ENCODE peak calls at places on chromosomes 11 and 22, in ten cellular contexts. One of them, this sample, is unnamed.

GRCh38 chr11:66363805-66364535 is 7.6 kb downstream of the SLC29A2 start:
- DNase-seq in tibial nerve: no peak
- DNase-seq in neural crest cell: peak
- DNase-seq in neural progenitor cell: peak
- DNase-seq in heart left ventricle: no peak
- DNase-seq in HFFc6: no peak
- DNase-seq in GM10248: peak
- DNase-seq in chondrocyte: peak
- DNase-seq in Calu3: peak
- DNase-seq in upper lobe of right lung: peak
- DNase-seq in this sample: no peak

GRCh38 chr11:3154001-3154599 is 11.0 kb downstream of the OSBPL5 start:
- DNase-seq in Calu3: no peak
- DNase-seq in neural crest cell: no peak
- DNase-seq in heart left ventricle: no peak
- DNase-seq in HFFc6: no peak
- DNase-seq in chondrocyte: peak
- DNase-seq in GM10248: no peak
- DNase-seq in upper lobe of right lung: peak
- DNase-seq in tibial nerve: no peak
- DNase-seq in neural progenitor cell: no peak
- DNase-seq in this sample: no peak

GRCh38 chr22:25702046-25702445 is 39.9 kb upstream of the MYO18B start:
- DNase-seq in tibial nerve: no peak
- DNase-seq in Calu3: no peak
- DNase-seq in chondrocyte: no peak
- DNase-seq in HFFc6: no peak
- DNase-seq in GM10248: peak
- DNase-seq in heart left ventricle: no peak
- DNase-seq in neural crest cell: no peak
- DNase-seq in neural progenitor cell: no peak
- DNase-seq in upper lobe of right lung: no peak
- DNase-seq in this sample: no peak

GRCh38 chr11:8038393-8038792 is 42.6 kb upstream of the TUB start:
- DNase-seq in neural crest cell: peak
- DNase-seq in GM10248: no peak
- DNase-seq in heart left ventricle: no peak
- DNase-seq in HFFc6: no peak
- DNase-seq in tibial nerve: no peak
- DNase-seq in upper lobe of right lung: no peak
- DNase-seq in Calu3: no peak
- DNase-seq in neural progenitor cell: peak
- DNase-seq in chondrocyte: peak
- DNase-seq in this sample: no peak

GRCh38 chr11:34509336-34509902 is 4.2 kb downstream of the ELF5 start:
- DNase-seq in neural crest cell: no peak
- DNase-seq in upper lobe of right lung: no peak
- DNase-seq in Calu3: no peak
- DNase-seq in GM10248: no peak
- DNase-seq in chondrocyte: no peak
- DNase-seq in tibial nerve: no peak
- DNase-seq in HFFc6: no peak
- DNase-seq in neural progenitor cell: no peak
- DNase-seq in heart left ventricle: no peak
- DNase-seq in this sample: no peak

GRCh38 chr22:31829505-31829904 is 75.7 kb downstream of the DEPDC5 start:
- DNase-seq in chondrocyte: no peak
- DNase-seq in tibial nerve: no peak
- DNase-seq in neural progenitor cell: no peak
- DNase-seq in heart left ventricle: no peak
- DNase-seq in Calu3: peak
- DNase-seq in neural crest cell: no peak
- DNase-seq in GM10248: peak
- DNase-seq in upper lobe of right lung: no peak
- DNase-seq in HFFc6: peak
- DNase-seq in this sample: peak

GRCh38 chr11:17606206-17607082 is 59.4 kb downstream of the OTOG start:
- DNase-seq in upper lobe of right lung: no peak
- DNase-seq in neural progenitor cell: no peak
- DNase-seq in heart left ventricle: no peak
- DNase-seq in chondrocyte: no peak
- DNase-seq in HFFc6: no peak
- DNase-seq in neural crest cell: no peak
- DNase-seq in GM10248: no peak
- DNase-seq in tibial nerve: no peak
- DNase-seq in Calu3: no peak
- DNase-seq in this sample: no peak

GRCh38 chr11:32092581-32093170 is 1.8 kb downstream of the RCN1 start:
- DNase-seq in upper lobe of right lung: no peak
- DNase-seq in neural progenitor cell: peak
- DNase-seq in neural crest cell: no peak
- DNase-seq in Calu3: no peak
- DNase-seq in chondrocyte: no peak
- DNase-seq in GM10248: no peak
- DNase-seq in tibial nerve: no peak
- DNase-seq in heart left ventricle: no peak
- DNase-seq in HFFc6: no peak
- DNase-seq in this sample: no peak

GRCh38 chr11:57772562-57772961 is 11.0 kb downstream of the CTNND1 start:
- DNase-seq in chondrocyte: no peak
- DNase-seq in upper lobe of right lung: no peak
- DNase-seq in Calu3: no peak
- DNase-seq in neural progenitor cell: no peak
- DNase-seq in HFFc6: no peak
- DNase-seq in neural crest cell: no peak
- DNase-seq in tibial nerve: no peak
- DNase-seq in heart left ventricle: no peak
- DNase-seq in GM10248: no peak
- DNase-seq in this sample: no peak

GRCh38 chr11:46674463-46675287 is 25.7 kb downstream of the ARHGAP1 start:
- DNase-seq in neural progenitor cell: peak
- DNase-seq in upper lobe of right lung: peak
- DNase-seq in HFFc6: no peak
- DNase-seq in tibial nerve: no peak
- DNase-seq in heart left ventricle: no peak
- DNase-seq in chondrocyte: peak
- DNase-seq in Calu3: no peak
- DNase-seq in neural crest cell: no peak
- DNase-seq in GM10248: no peak
- DNase-seq in this sample: no peak

GRCh38 chr22:20405931-20406685 is 12.2 kb downstream of the ZNF74 start:
- DNase-seq in upper lobe of right lung: peak
- DNase-seq in neural progenitor cell: no peak
- DNase-seq in neural crest cell: no peak
- DNase-seq in Calu3: no peak
- DNase-seq in heart left ventricle: no peak
- DNase-seq in HFFc6: no peak
- DNase-seq in chondrocyte: no peak
- DNase-seq in tibial nerve: no peak
- DNase-seq in GM10248: no peak
- DNase-seq in this sample: no peak

GRCh38 chr22:25027052-25027525 is 74.6 kb downstream of the KIAA1671 start:
- DNase-seq in Calu3: no peak
- DNase-seq in neural crest cell: no peak
- DNase-seq in neural progenitor cell: no peak
- DNase-seq in upper lobe of right lung: no peak
- DNase-seq in tibial nerve: no peak
- DNase-seq in heart left ventricle: no peak
- DNase-seq in GM10248: no peak
- DNase-seq in chondrocyte: no peak
- DNase-seq in HFFc6: no peak
- DNase-seq in this sample: no peak

GRCh38 chr22:19793656-19794310 is 33.2 kb downstream of the TBX1 start:
- DNase-seq in upper lobe of right lung: no peak
- DNase-seq in GM10248: no peak
- DNase-seq in Calu3: no peak
- DNase-seq in heart left ventricle: no peak
- DNase-seq in neural progenitor cell: no peak
- DNase-seq in tibial nerve: no peak
- DNase-seq in neural crest cell: no peak
- DNase-seq in chondrocyte: no peak
- DNase-seq in HFFc6: no peak
- DNase-seq in this sample: no peak

GRCh38 chr22:17120281-17120680 is 879 bp downstream of the TMEM121B start:
- DNase-seq in neural crest cell: peak
- DNase-seq in neural progenitor cell: peak
- DNase-seq in chondrocyte: no peak
- DNase-seq in tibial nerve: no peak
- DNase-seq in upper lobe of right lung: peak
- DNase-seq in Calu3: peak
- DNase-seq in heart left ventricle: peak
- DNase-seq in HFFc6: no peak
- DNase-seq in GM10248: peak
- DNase-seq in this sample: no peak

GRCh38 chr11:70568504-70569172 is 170.3 kb downstream of the CTTN start:
- DNase-seq in neural crest cell: peak
- DNase-seq in Calu3: peak
- DNase-seq in tibial nerve: peak
- DNase-seq in heart left ventricle: peak
- DNase-seq in upper lobe of right lung: peak
- DNase-seq in chondrocyte: peak
- DNase-seq in neural progenitor cell: peak
- DNase-seq in HFFc6: peak
- DNase-seq in GM10248: no peak
- DNase-seq in this sample: no peak
- TF ChIP-seq CTCF in neural crest cell: no peak
- TF ChIP-seq CTCF in Calu3: no peak
- TF ChIP-seq CTCF in tibial nerve: peak
- TF ChIP-seq CTCF in heart left ventricle: peak
- TF ChIP-seq CTCF in upper lobe of right lung: peak
- TF ChIP-seq CTCF in chondrocyte: peak
- TF ChIP-seq CTCF in neural progenitor cell: peak
- TF ChIP-seq CTCF in HFFc6: no peak
- TF ChIP-seq CTCF in GM10248: no peak
- TF ChIP-seq CTCF in this sample: peak

GRCh38 chr11:35717043-35717442 is 54.5 kb downstream of the TRIM44 start:
- DNase-seq in chondrocyte: no peak
- DNase-seq in Calu3: no peak
- DNase-seq in tibial nerve: no peak
- DNase-seq in heart left ventricle: no peak
- DNase-seq in neural progenitor cell: peak
- DNase-seq in GM10248: no peak
- DNase-seq in upper lobe of right lung: no peak
- DNase-seq in neural crest cell: no peak
- DNase-seq in HFFc6: no peak
- DNase-seq in this sample: no peak
- TF ChIP-seq CTCF in chondrocyte: peak
- TF ChIP-seq CTCF in Calu3: no peak
- TF ChIP-seq CTCF in tibial nerve: no peak
- TF ChIP-seq CTCF in heart left ventricle: no peak
- TF ChIP-seq CTCF in neural progenitor cell: peak
- TF ChIP-seq CTCF in GM10248: no peak
- TF ChIP-seq CTCF in upper lobe of right lung: no peak
- TF ChIP-seq CTCF in neural crest cell: no peak
- TF ChIP-seq CTCF in HFFc6: peak
- TF ChIP-seq CTCF in this sample: peak

GRCh38 chr11:115613986-115614625 is 109.9 kb upstream of the CADM1 start:
- DNase-seq in chondrocyte: no peak
- DNase-seq in GM10248: no peak
- DNase-seq in neural progenitor cell: no peak
- DNase-seq in HFFc6: no peak
- DNase-seq in Calu3: no peak
- DNase-seq in tibial nerve: no peak
- DNase-seq in neural crest cell: no peak
- DNase-seq in heart left ventricle: no peak
- DNase-seq in upper lobe of right lung: no peak
- DNase-seq in this sample: no peak

GRCh38 chr11:115616941-115617340 is 112.7 kb upstream of the CADM1 start:
- DNase-seq in chondrocyte: no peak
- DNase-seq in Calu3: no peak
- DNase-seq in HFFc6: no peak
- DNase-seq in neural progenitor cell: no peak
- DNase-seq in GM10248: no peak
- DNase-seq in neural crest cell: no peak
- DNase-seq in heart left ventricle: peak
- DNase-seq in tibial nerve: no peak
- DNase-seq in upper lobe of right lung: no peak
- DNase-seq in this sample: peak

GRCh38 chr11:115617767-115618166 is 113.6 kb upstream of the CADM1 start:
- DNase-seq in chondrocyte: no peak
- DNase-seq in HFFc6: no peak
- DNase-seq in GM10248: no peak
- DNase-seq in neural crest cell: no peak
- DNase-seq in heart left ventricle: no peak
- DNase-seq in tibial nerve: no peak
- DNase-seq in upper lobe of right lung: no peak
- DNase-seq in neural progenitor cell: no peak
- DNase-seq in Calu3: no peak
- DNase-seq in this sample: no peak

GRCh38 chr11:115623021-115623451 is 118.8 kb upstream of the CADM1 start:
- DNase-seq in Calu3: no peak
- DNase-seq in neural crest cell: no peak
- DNase-seq in neural progenitor cell: peak
- DNase-seq in GM10248: no peak
- DNase-seq in tibial nerve: no peak
- DNase-seq in heart left ventricle: peak
- DNase-seq in HFFc6: peak
- DNase-seq in upper lobe of right lung: peak
- DNase-seq in chondrocyte: no peak
- DNase-seq in this sample: peak

DNA sequence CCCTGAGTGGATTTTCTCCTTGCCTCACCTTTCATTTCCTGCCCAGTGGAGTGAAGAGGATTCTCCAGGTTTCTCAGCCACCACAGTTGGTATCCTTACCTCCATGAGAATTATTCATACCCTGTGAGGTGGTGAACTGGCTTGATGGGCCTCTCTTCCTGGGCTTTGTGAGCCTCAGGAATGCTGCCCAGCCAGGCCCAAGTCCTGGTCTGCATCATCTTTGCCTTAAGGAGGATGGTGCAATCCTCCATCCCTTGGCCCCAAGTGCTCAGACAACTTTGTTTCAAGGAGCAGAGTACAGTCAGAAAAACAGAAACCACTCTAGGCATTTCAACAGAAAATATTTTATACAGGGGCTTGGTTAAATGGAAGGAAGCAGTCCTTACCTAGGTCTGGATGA is 114.2 kb upstream of the CADM1 start:
- DNase-seq in Calu3: no peak
- DNase-seq in HFFc6: no peak
- DNase-seq in neural progenitor cell: no peak
- DNase-seq in upper lobe of right lung: no peak
- DNase-seq in GM10248: no peak
- DNase-seq in neural crest cell: no peak
- DNase-seq in tibial nerve: no peak
- DNase-seq in chondrocyte: no peak
- DNase-seq in heart left ventricle: no peak
- DNase-seq in this sample: no peak
- TF ChIP-seq CTCF in Calu3: no peak
- TF ChIP-seq CTCF in HFFc6: no peak
- TF ChIP-seq CTCF in neural progenitor cell: no peak
- TF ChIP-seq CTCF in upper lobe of right lung: no peak
- TF ChIP-seq CTCF in GM10248: no peak
- TF ChIP-seq CTCF in neural crest cell: no peak
- TF ChIP-seq CTCF in tibial nerve: no peak
- TF ChIP-seq CTCF in chondrocyte: no peak
- TF ChIP-seq CTCF in heart left ventricle: no peak
- TF ChIP-seq CTCF in this sample: no peak

GRCh38 chr22:32837142-32837541 is 35.6 kb downstream of the TIMP3 start:
- DNase-seq in HFFc6: no peak
- DNase-seq in neural progenitor cell: no peak
- DNase-seq in chondrocyte: no peak
- DNase-seq in heart left ventricle: no peak
- DNase-seq in Calu3: no peak
- DNase-seq in neural crest cell: no peak
- DNase-seq in upper lobe of right lung: no peak
- DNase-seq in tibial nerve: no peak
- DNase-seq in GM10248: no peak
- DNase-seq in this sample: no peak
- TF ChIP-seq CTCF in HFFc6: no peak
- TF ChIP-seq CTCF in neural progenitor cell: no peak
- TF ChIP-seq CTCF in chondrocyte: no peak
- TF ChIP-seq CTCF in heart left ventricle: no peak
- TF ChIP-seq CTCF in Calu3: no peak
- TF ChIP-seq CTCF in neural crest cell: no peak
- TF ChIP-seq CTCF in upper lobe of right lung: no peak
- TF ChIP-seq CTCF in tibial nerve: no peak
- TF ChIP-seq CTCF in GM10248: no peak
- TF ChIP-seq CTCF in this sample: no peak